ENCODE peak calls at places on chromosomes 5 and 9, in four cellular contexts. A, Y, B and T are unnamed samples.
A peak's percentile ranks its signal among the peaks of the same experiment; 100 is the strongest.

GRCh38 chr9:89427621-89428221 is 70.2 kb downstream of the SEMA4D start:
- DNase-seq in Y (no peak), A (no peak), B (no peak), T (no peak)

GRCh38 chr9:96554326-96554725 is 65.3 kb downstream of the CDC14B start:
- DNase-seq in Y (no peak), B (no peak), A (peak; percentile 72), T (no peak)

GRCh38 chr9:5375790-5376477 is 36.3 kb upstream of the RLN1 start:
- DNase-seq in Y (no peak), B (no peak), A (no peak), T (no peak)

GRCh38 chr5:114467729-114468128 is 105.9 kb downstream of the KCNN2 start:
- DNase-seq in B (peak; percentile 7), Y (no peak), A (no peak), T (no peak)

GRCh38 chr5:18745988-18746615 is 1111.8 kb downstream of the TAF11L14 start:
- DNase-seq in B (no peak), Y (no peak), A (peak; percentile 8), T (no peak)

GRCh38 chr5:166942948-166943347 is 1348.5 kb upstream of the WWC1 start:
- DNase-seq in B (no peak), Y (no peak), A (no peak), T (no peak)

GRCh38 chr9:17824191-17824926 is 245.5 kb downstream of the SH3GL2 start:
- DNase-seq in A (no peak), B (no peak), Y (no peak), T (no peak)

GRCh38 chr9:88658311-88658822 is 123.4 kb downstream of the NXNL2 start:
- DNase-seq in B (no peak), Y (no peak), A (peak; percentile 33), T (no peak)

GRCh38 chr5:175718401-175719108 is 60.7 kb downstream of the HRH2 start:
- DNase-seq in Y (no peak), A (no peak), B (no peak), T (no peak)

GRCh38 chr5:132019857-132020555 is 8.5 kb upstream of the ACSL6 start:
- DNase-seq in Y (no peak), A (no peak), B (no peak), T (no peak)

GRCh38 chr9:110566156-110566555 is 13.4 kb downstream of the SVEP1 start:
- DNase-seq in A (no peak), B (no peak), Y (no peak), T (no peak)

GRCh38 chr9:121075251-121076036 is 689 bp downstream of the CNTRL start:
- DNase-seq in A (no peak), Y (no peak), B (peak; percentile 15), T (no peak)

GRCh38 chr5:102453716-102454115 is 45.1 kb downstream of the SLCO6A1 start:
- DNase-seq in B (no peak), Y (no peak), A (no peak), T (no peak)

GRCh38 chr9:16721972-16722371 is 148.5 kb downstream of the BNC2 start:
- DNase-seq in A (no peak), B (no peak), Y (no peak), T (no peak)

GRCh38 chr5:151619812-151620462 is 28.8 kb upstream of the FAT2 start:
- DNase-seq in B (no peak), A (no peak), Y (no peak), T (no peak)

GRCh38 chr5:148911386-148911785 is 85.0 kb downstream of the ADRB2 start:
- DNase-seq in Y (no peak), B (no peak), A (no peak), T (no peak)

GRCh38 chr9:97845763-97846162 is 7.3 kb upstream of the FOXE1 start:
- DNase-seq in B (no peak), A (no peak), Y (no peak), T (no peak)

GRCh38 chr5:79546782-79547428 is 33.0 kb upstream of the HOMER1 start:
- DNase-seq in Y (no peak), B (peak; percentile 63), A (peak; percentile 33), T (no peak)

GRCh38 chr5:179142434-179143198 is 82.4 kb downstream of the ZNF354C start:
- DNase-seq in Y (no peak), B (peak; percentile 27), A (peak; percentile 54), T (peak; percentile 40)

GRCh38 chr5:10400411-10400810 is 41.3 kb upstream of the ROPN1L start:
- DNase-seq in Y (no peak), B (no peak), A (no peak), T (no peak)

GRCh38 chr5:159764283-159764927 is 151.9 kb upstream of the ADRA1B start:
- DNase-seq in A (peak; percentile 78), B (no peak), Y (no peak), T (peak; percentile 88)

GRCh38 chr5:85920984-85921383 is 696.8 kb upstream of the COX7C start:
- DNase-seq in Y (no peak), B (no peak), A (no peak), T (no peak)

GRCh38 chr5:85921590-85921989 is 696.2 kb upstream of the COX7C start:
- DNase-seq in A (no peak), B (no peak), Y (no peak), T (no peak)
- TF ChIP-seq CTCF in A (peak; percentile 8), B (no peak), Y (no peak), T (no peak)

GRCh38 chr9:133774799-133775198 is 36.6 kb upstream of the SARDH start:
- DNase-seq in B (no peak), Y (no peak), A (no peak), T (no peak)
- H3K4me3 ChIP-seq in B (no peak overlapping the region), Y (no peak overlapping the region), A (no peak overlapping the region), T (no peak overlapping the region)

DNA sequence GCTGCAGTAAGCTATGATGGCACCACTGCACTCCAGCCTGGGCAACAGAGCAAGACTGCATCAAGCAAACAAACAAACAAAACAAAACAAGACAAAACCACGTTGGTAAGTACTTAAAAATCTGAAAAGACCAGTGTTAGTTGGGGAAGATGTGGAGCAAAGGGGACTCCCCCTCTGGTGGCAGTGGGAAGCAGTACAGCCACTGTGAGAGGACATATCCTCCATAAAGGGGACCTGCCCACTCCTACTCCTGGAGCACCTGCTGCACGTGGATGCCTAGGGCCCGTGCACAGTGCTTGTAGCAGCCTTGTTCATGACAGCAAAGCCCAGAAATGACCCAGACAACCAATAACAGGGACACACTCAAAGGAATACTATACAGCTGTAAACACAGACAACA is 17.0 kb upstream of the IPPK start:
- DNase-seq in Y (no peak), B (no peak), A (no peak), T (no peak)
- TF ChIP-seq CTCF in Y (peak; percentile 10), B (peak; percentile 31), A (peak; percentile 38), T (peak; percentile 21)

GRCh38 chr5:83471405-83472212 is at the start of gene VCAN:
- DNase-seq in B (no peak), A (peak; percentile 91), Y (peak; percentile 70), T (no peak)
- H3K4me3 ChIP-seq in B (peak within 1 kb of the TSS; percentile 78), A (peak within 1 kb of the TSS; percentile 85), Y (peak within 1 kb of the TSS; percentile 96), T (peak within 1 kb of the TSS; percentile 82)

GRCh38 chr5:16156152-16156551 is 23.4 kb downstream of the MARCHF11 start:
- DNase-seq in Y (no peak), B (no peak), A (no peak), T (no peak)

DNA sequence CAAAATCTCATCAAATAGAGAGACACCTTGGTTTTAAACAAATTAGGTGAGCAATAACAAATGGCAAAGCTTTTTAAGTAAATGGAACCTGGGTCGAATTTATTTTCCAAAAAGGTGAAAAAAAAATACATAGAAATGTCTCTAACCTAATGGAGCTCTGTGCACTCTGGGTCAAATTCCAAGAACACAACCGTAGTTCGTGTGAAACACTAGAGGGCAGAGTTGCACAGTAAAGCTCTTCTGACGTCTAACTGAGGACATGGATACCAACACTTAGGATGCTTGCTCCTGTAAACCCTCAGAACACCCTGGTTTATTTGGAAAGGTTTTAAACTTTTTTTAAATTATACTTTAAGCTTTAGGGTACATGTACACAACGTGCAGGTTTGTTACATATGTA is 18.9 kb downstream of the MARCHF11 start:
- DNase-seq in Y (peak; percentile 25), B (peak; percentile 56), A (peak; percentile 50), T (peak; percentile 17)
- TF ChIP-seq CTCF in Y (peak; percentile 72), B (peak; percentile 74), A (peak; percentile 75), T (peak; percentile 66)

DNA sequence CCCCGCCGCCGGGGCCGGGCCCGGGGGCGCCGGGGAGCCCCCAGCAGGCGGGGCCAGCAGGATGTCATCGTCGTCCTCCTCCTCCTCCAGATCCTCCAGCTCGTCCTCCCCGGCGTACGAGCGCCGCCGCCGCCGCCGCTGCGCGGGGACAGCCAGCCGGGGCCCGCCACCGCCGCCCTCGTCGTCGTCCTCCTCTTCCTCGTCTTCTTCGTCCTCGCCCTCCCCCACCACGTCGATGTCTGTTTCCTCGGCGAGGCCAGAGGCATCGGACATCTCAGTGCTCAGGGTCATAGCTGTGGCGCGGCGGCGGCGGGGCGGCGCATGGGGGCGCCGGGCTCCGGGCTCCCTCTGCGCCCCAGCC is 525 bp downstream of the FOXD1 start:
- DNase-seq in Y (no peak), A (no peak), B (no peak), T (no peak)
- H3K4me3 ChIP-seq in Y (peak overlapping the region; percentile 60), A (peak overlapping the region; percentile 94), B (peak overlapping the region; percentile 57), T (peak overlapping the region; percentile 82)

GRCh38 chr5:991472-992267 is 16.9 kb upstream of the NKD2 start:
- DNase-seq in Y (no peak), B (no peak), A (no peak), T (no peak)

GRCh38 chr5:988316-988715 is 20.3 kb upstream of the NKD2 start:
- DNase-seq in B (no peak), A (no peak), Y (no peak), T (no peak)

GRCh38 chr5:994272-994607 is 14.4 kb upstream of the NKD2 start:
- DNase-seq in Y (no peak), A (no peak), B (no peak), T (no peak)

GRCh38 chr5:987761-988160 is 20.8 kb upstream of the NKD2 start:
- DNase-seq in B (no peak), A (no peak), Y (no peak), T (no peak)

DNA sequence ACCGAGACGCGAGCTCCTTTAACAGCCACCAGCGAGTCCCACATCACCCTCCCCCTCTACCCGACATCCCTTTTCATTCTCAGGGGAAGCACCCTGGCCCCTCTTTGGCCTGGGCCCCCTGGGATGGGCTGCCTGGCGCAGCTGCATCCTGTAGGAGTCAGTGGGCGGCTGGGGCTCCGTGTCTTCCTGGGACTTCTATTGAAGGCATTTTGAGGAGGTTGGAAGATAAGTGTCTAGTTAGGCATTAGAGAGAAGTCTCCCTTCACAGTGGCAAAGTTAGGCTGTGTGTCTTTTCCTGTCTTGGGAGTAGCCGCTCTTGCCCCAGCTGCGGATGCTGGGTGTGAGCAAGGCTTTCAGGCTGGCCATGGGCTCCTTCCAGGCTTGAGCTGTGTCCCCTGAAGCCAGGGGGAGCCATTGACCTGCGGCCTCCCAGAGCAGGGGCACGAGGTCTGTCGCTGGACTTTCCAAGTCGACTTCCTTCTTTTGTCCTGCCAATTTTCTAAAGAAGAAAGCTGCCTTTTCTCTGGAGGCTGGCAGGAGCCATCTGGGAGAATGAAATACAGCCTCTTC is 18.6 kb upstream of the NKD2 start:
- DNase-seq in Y (no peak), A (no peak), B (no peak), T (no peak)
- TF ChIP-seq CTCF in Y (peak; percentile 13), A (peak; percentile 3), B (peak; percentile 27), T (no peak)